ENCODE peak calls at places on chromosomes 1 and 21, in seven cellular contexts. One of them, this sample, is unnamed.

GRCh38 chr1:209962856-209963255 is 24.8 kb downstream of the SYT14 start:
- DNase-seq in epithelial cell of esophagus: no peak
- DNase-seq in bronchial epithelial cell: no peak
- DNase-seq in pancreas: no peak
- DNase-seq in AG09309: no peak
- DNase-seq in BJ: no peak
- DNase-seq in fibroblast of mammary gland: no peak
- DNase-seq in this sample: no peak

GRCh38 chr1:78225153-78225552 is 179.4 kb downstream of the GIPC2 start:
- DNase-seq in BJ: no peak
- DNase-seq in bronchial epithelial cell: peak
- DNase-seq in pancreas: no peak
- DNase-seq in AG09309: no peak
- DNase-seq in epithelial cell of esophagus: peak
- DNase-seq in fibroblast of mammary gland: peak
- DNase-seq in this sample: no peak

GRCh38 chr1:156709031-156709430 is 3.6 kb upstream of the CRABP2 start:
- DNase-seq in bronchial epithelial cell: no peak
- DNase-seq in fibroblast of mammary gland: no peak
- DNase-seq in epithelial cell of esophagus: no peak
- DNase-seq in pancreas: no peak
- DNase-seq in BJ: no peak
- DNase-seq in AG09309: no peak
- DNase-seq in this sample: no peak

GRCh38 chr1:174726880-174727585 is 272.7 kb upstream of the CACYBP start:
- DNase-seq in pancreas: no peak
- DNase-seq in AG09309: no peak
- DNase-seq in epithelial cell of esophagus: no peak
- DNase-seq in BJ: no peak
- DNase-seq in bronchial epithelial cell: no peak
- DNase-seq in fibroblast of mammary gland: no peak
- DNase-seq in this sample: no peak

GRCh38 chr1:228228601-228229074 is 20.8 kb downstream of the OBSCN start:
- DNase-seq in pancreas: no peak
- DNase-seq in fibroblast of mammary gland: peak
- DNase-seq in bronchial epithelial cell: peak
- DNase-seq in AG09309: peak
- DNase-seq in epithelial cell of esophagus: peak
- DNase-seq in BJ: peak
- DNase-seq in this sample: peak

GRCh38 chr1:100089082-100089481 is 43.6 kb downstream of the SASS6 start:
- DNase-seq in pancreas: no peak
- DNase-seq in AG09309: no peak
- DNase-seq in bronchial epithelial cell: no peak
- DNase-seq in epithelial cell of esophagus: no peak
- DNase-seq in BJ: no peak
- DNase-seq in fibroblast of mammary gland: no peak
- DNase-seq in this sample: no peak

GRCh38 chr1:82921759-82922158 is 1077.2 kb downstream of the TTLL7 start:
- DNase-seq in AG09309: no peak
- DNase-seq in pancreas: no peak
- DNase-seq in bronchial epithelial cell: no peak
- DNase-seq in BJ: no peak
- DNase-seq in epithelial cell of esophagus: no peak
- DNase-seq in fibroblast of mammary gland: no peak
- DNase-seq in this sample: no peak

GRCh38 chr21:10521091-10521598 is at the start of gene TPTE:
- DNase-seq in AG09309: no peak
- DNase-seq in fibroblast of mammary gland: no peak
- DNase-seq in BJ: no peak
- DNase-seq in bronchial epithelial cell: no peak
- DNase-seq in epithelial cell of esophagus: no peak
- DNase-seq in pancreas: no peak
- DNase-seq in this sample: no peak

GRCh38 chr1:28139033-28139712 is 37.3 kb downstream of the PTAFR start:
- DNase-seq in epithelial cell of esophagus: peak
- DNase-seq in pancreas: no peak
- DNase-seq in bronchial epithelial cell: peak
- DNase-seq in BJ: no peak
- DNase-seq in fibroblast of mammary gland: peak
- DNase-seq in AG09309: no peak
- DNase-seq in this sample: peak

GRCh38 chr1:168390261-168390660 is 109.6 kb downstream of the TBX19 start:
- DNase-seq in epithelial cell of esophagus: peak
- DNase-seq in pancreas: no peak
- DNase-seq in AG09309: no peak
- DNase-seq in bronchial epithelial cell: peak
- DNase-seq in fibroblast of mammary gland: no peak
- DNase-seq in BJ: no peak
- DNase-seq in this sample: no peak

GRCh38 chr1:8382051-8382505 is 64.2 kb downstream of the SLC45A1 start:
- DNase-seq in BJ: no peak
- DNase-seq in bronchial epithelial cell: no peak
- DNase-seq in epithelial cell of esophagus: no peak
- DNase-seq in fibroblast of mammary gland: no peak
- DNase-seq in AG09309: no peak
- DNase-seq in pancreas: no peak
- DNase-seq in this sample: no peak

GRCh38 chr1:177256153-177256814 is 85.5 kb downstream of the BRINP2 start:
- DNase-seq in pancreas: peak
- DNase-seq in BJ: no peak
- DNase-seq in bronchial epithelial cell: peak
- DNase-seq in epithelial cell of esophagus: peak
- DNase-seq in AG09309: peak
- DNase-seq in fibroblast of mammary gland: peak
- DNase-seq in this sample: peak

GRCh38 chr21:45011911-45012660 is 62.3 kb upstream of the ADARB1 start:
- DNase-seq in AG09309: peak
- DNase-seq in pancreas: no peak
- DNase-seq in epithelial cell of esophagus: peak
- DNase-seq in bronchial epithelial cell: peak
- DNase-seq in BJ: peak
- DNase-seq in fibroblast of mammary gland: peak
- DNase-seq in this sample: peak

GRCh38 chr1:180863158-180863775 is 49.4 kb upstream of the KIAA1614 start:
- DNase-seq in pancreas: no peak
- DNase-seq in bronchial epithelial cell: peak
- DNase-seq in epithelial cell of esophagus: peak
- DNase-seq in BJ: peak
- DNase-seq in AG09309: peak
- DNase-seq in fibroblast of mammary gland: peak
- DNase-seq in this sample: peak

GRCh38 chr1:192579319-192579738 is 3.8 kb downstream of the RGS1 start:
- DNase-seq in BJ: no peak
- DNase-seq in fibroblast of mammary gland: peak
- DNase-seq in pancreas: no peak
- DNase-seq in epithelial cell of esophagus: peak
- DNase-seq in bronchial epithelial cell: peak
- DNase-seq in AG09309: no peak
- DNase-seq in this sample: no peak

GRCh38 chr1:7574121-7575040 is 196.7 kb upstream of the VAMP3 start:
- DNase-seq in bronchial epithelial cell: no peak
- DNase-seq in fibroblast of mammary gland: peak
- DNase-seq in AG09309: no peak
- DNase-seq in epithelial cell of esophagus: no peak
- DNase-seq in pancreas: peak
- DNase-seq in BJ: no peak
- DNase-seq in this sample: no peak

GRCh38 chr1:235006132-235006721 is 122.4 kb downstream of the TOMM20 start:
- DNase-seq in BJ: no peak
- DNase-seq in fibroblast of mammary gland: no peak
- DNase-seq in epithelial cell of esophagus: no peak
- DNase-seq in bronchial epithelial cell: no peak
- DNase-seq in AG09309: no peak
- DNase-seq in pancreas: no peak
- DNase-seq in this sample: no peak

GRCh38 chr1:23424171-23424959 is at the start of gene TCEA3:
- DNase-seq in bronchial epithelial cell: no peak
- DNase-seq in fibroblast of mammary gland: no peak
- DNase-seq in BJ: no peak
- DNase-seq in pancreas: peak
- DNase-seq in epithelial cell of esophagus: no peak
- DNase-seq in AG09309: no peak
- DNase-seq in this sample: no peak

DNA sequence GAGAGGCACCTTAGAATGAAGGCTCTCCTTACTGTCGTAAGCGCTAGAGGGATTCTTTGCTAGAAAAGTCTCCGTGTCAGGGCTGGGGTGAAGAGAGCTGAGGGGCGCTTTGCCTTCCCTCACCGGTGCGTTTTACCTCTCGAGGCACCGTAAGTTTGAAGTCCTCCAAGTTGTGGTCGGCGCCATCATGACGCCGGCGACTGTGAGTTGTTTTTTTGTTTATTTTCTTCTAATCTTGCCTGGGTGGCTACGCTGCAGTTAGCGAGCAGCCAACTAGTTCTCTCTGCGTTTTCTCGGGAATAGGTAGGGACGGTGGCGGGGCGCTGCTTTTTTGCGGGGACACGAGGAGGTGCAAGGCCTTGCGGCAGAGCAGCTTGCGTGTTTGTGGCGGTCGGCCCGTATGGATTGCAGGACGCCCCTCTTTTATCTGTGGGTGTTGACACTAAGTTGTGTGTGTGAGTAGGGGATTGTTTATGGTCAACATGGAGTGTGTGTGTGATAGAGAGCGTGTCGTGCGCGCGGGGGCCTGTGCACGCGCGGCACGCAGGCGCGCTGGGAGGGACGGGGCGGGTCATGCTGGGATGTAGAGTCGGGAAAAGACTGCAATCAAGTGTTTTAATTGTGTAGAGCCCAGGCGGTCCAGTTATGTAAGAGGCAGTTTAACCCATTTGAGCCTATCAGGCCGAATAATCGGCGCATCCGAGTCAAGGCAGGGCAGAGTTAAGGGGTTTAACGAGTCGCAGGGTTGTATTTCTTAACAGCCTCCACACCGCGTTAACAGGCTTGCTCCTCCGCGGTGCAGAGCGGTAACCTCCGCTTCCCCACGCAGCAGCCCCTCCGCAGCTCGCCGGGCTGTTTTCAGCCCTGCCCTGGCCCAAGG is 1.1 kb upstream of the NEGR1 start:
- DNase-seq in fibroblast of mammary gland: peak
- DNase-seq in epithelial cell of esophagus: peak
- DNase-seq in bronchial epithelial cell: peak
- DNase-seq in AG09309: peak
- DNase-seq in BJ: peak
- DNase-seq in pancreas: peak
- DNase-seq in this sample: peak
- H3K4me3 ChIP-seq in fibroblast of mammary gland: peak
- H3K4me3 ChIP-seq in epithelial cell of esophagus: peak
- H3K4me3 ChIP-seq in bronchial epithelial cell: peak
- H3K4me3 ChIP-seq in AG09309: peak
- H3K4me3 ChIP-seq in BJ: peak
- H3K4me3 ChIP-seq in pancreas: peak
- H3K4me3 ChIP-seq in this sample: peak

GRCh38 chr1:60078182-60078581 is 4.6 kb upstream of the C1orf87 start:
- DNase-seq in bronchial epithelial cell: peak
- DNase-seq in pancreas: no peak
- DNase-seq in AG09309: no peak
- DNase-seq in epithelial cell of esophagus: no peak
- DNase-seq in fibroblast of mammary gland: peak
- DNase-seq in BJ: peak
- DNase-seq in this sample: peak
- H3K4me3 ChIP-seq in bronchial epithelial cell: no peak
- H3K4me3 ChIP-seq in pancreas: no peak
- H3K4me3 ChIP-seq in AG09309: no peak
- H3K4me3 ChIP-seq in epithelial cell of esophagus: no peak
- H3K4me3 ChIP-seq in fibroblast of mammary gland: no peak
- H3K4me3 ChIP-seq in BJ: no peak
- H3K4me3 ChIP-seq in this sample: no peak

GRCh38 chr1:14795589-14795988 is 197.1 kb downstream of the KAZN start:
- DNase-seq in epithelial cell of esophagus: no peak
- DNase-seq in BJ: no peak
- DNase-seq in AG09309: no peak
- DNase-seq in bronchial epithelial cell: no peak
- DNase-seq in fibroblast of mammary gland: no peak
- DNase-seq in pancreas: no peak
- DNase-seq in this sample: no peak
- H3K4me3 ChIP-seq in epithelial cell of esophagus: no peak
- H3K4me3 ChIP-seq in BJ: no peak
- H3K4me3 ChIP-seq in AG09309: no peak
- H3K4me3 ChIP-seq in bronchial epithelial cell: no peak
- H3K4me3 ChIP-seq in fibroblast of mammary gland: no peak
- H3K4me3 ChIP-seq in pancreas: no peak
- H3K4me3 ChIP-seq in this sample: no peak

GRCh38 chr21:42651515-42652401 is 1.7 kb upstream of the PDE9A start:
- DNase-seq in bronchial epithelial cell: no peak
- DNase-seq in BJ: no peak
- DNase-seq in AG09309: no peak
- DNase-seq in fibroblast of mammary gland: no peak
- DNase-seq in epithelial cell of esophagus: no peak
- DNase-seq in pancreas: no peak
- DNase-seq in this sample: no peak

GRCh38 chr21:42654179-42654912 is 925 bp downstream of the PDE9A start:
- DNase-seq in epithelial cell of esophagus: no peak
- DNase-seq in pancreas: no peak
- DNase-seq in fibroblast of mammary gland: no peak
- DNase-seq in AG09309: no peak
- DNase-seq in bronchial epithelial cell: no peak
- DNase-seq in BJ: no peak
- DNase-seq in this sample: no peak

GRCh38 chr21:42653492-42654061 is at the start of gene PDE9A:
- DNase-seq in pancreas: peak
- DNase-seq in BJ: no peak
- DNase-seq in AG09309: no peak
- DNase-seq in epithelial cell of esophagus: no peak
- DNase-seq in fibroblast of mammary gland: no peak
- DNase-seq in bronchial epithelial cell: no peak
- DNase-seq in this sample: no peak

GRCh38 chr21:42650441-42651421 is 2.7 kb upstream of the PDE9A start:
- DNase-seq in AG09309: no peak
- DNase-seq in BJ: no peak
- DNase-seq in epithelial cell of esophagus: no peak
- DNase-seq in bronchial epithelial cell: no peak
- DNase-seq in fibroblast of mammary gland: no peak
- DNase-seq in pancreas: no peak
- DNase-seq in this sample: no peak

DNA sequence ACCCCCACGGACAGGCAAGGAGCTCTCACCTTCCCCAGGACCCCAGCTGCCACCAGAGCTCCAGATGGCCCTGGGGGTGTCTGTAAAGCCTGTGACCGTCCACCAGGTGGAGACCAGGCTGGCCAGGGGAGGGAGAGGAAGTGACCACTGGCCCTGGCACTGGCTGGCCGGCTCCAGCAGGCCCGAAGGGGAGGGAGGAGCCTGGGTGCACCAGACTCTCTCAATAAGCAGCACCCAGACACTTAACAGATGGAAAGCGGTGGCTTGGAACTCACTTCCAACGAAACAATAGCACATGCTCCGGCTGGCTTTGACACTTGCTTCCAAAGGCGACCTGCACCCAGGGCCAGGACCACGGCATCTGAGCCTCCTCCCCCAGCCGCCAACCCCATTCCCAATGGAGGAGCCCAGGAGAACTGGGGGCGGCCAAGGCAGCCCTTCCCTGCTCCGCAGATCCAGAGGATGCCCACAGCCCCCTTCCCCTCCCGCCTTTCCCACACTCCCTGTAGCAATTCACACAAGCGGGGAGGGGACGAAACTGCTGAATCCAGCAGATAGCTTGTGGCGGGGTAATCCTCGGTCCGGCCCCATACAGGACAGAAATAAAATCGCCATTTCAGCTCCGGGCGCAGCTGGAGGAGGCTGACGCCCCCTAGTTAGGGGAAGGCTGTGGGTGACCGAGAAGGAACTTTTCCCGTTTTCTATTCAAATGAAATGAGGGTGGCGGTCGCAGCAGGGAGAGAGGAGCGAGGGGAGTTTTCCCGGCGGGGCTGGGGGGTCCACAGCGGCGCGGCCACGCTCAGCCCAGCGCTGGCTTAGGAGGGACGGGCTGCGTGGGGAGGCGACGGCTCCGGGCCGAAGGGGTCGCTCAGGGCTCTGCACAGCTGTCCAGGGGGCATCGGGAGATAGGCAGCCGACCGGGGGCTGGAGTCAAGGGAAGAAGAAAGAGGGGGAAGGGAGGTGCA is 612 bp upstream of the PDE9A start:
- DNase-seq in fibroblast of mammary gland: peak
- DNase-seq in AG09309: no peak
- DNase-seq in BJ: no peak
- DNase-seq in epithelial cell of esophagus: no peak
- DNase-seq in bronchial epithelial cell: no peak
- DNase-seq in pancreas: peak
- DNase-seq in this sample: no peak
- H3K4me3 ChIP-seq in fibroblast of mammary gland: peak
- H3K4me3 ChIP-seq in AG09309: no peak
- H3K4me3 ChIP-seq in BJ: no peak
- H3K4me3 ChIP-seq in epithelial cell of esophagus: no peak
- H3K4me3 ChIP-seq in bronchial epithelial cell: no peak
- H3K4me3 ChIP-seq in pancreas: peak
- H3K4me3 ChIP-seq in this sample: no peak